ENCODE peak calls at places on chromosomes 13 and 19, in four cellular contexts. One of them, this sample, is unnamed. For H3K4me1, the result is how much of the 10 kb centered on the place peaks cover.

GRCh38 chr19:49690656-49691242 is at the start of gene CPT1C:
- DNase-seq in tibial nerve: peak
- DNase-seq in ovary: peak
- DNase-seq in osteoblast: peak
- DNase-seq in this sample: peak

GRCh38 chr19:5578094-5578846 is 10.5 kb upstream of the TINCR start:
- DNase-seq in tibial nerve: peak
- DNase-seq in ovary: peak
- DNase-seq in osteoblast: peak
- DNase-seq in this sample: peak

GRCh38 chr19:46303702-46304397 is 7.0 kb downstream of the HIF3A start:
- DNase-seq in ovary: peak
- DNase-seq in tibial nerve: peak
- DNase-seq in osteoblast: peak
- DNase-seq in this sample: peak

GRCh38 chr13:51793570-51794273 is 10.2 kb downstream of the DHRS12 start:
- DNase-seq in tibial nerve: no peak
- DNase-seq in osteoblast: peak
- DNase-seq in ovary: no peak
- DNase-seq in this sample: no peak

GRCh38 chr13:21048901-21049655 is 12.3 kb downstream of the LATS2 start:
- DNase-seq in tibial nerve: no peak
- DNase-seq in osteoblast: no peak
- DNase-seq in ovary: no peak
- DNase-seq in this sample: no peak

GRCh38 chr13:20127263-20127562 is 33.6 kb downstream of the GJA3 start:
- DNase-seq in ovary: no peak
- DNase-seq in osteoblast: no peak
- DNase-seq in tibial nerve: no peak
- DNase-seq in this sample: no peak

GRCh38 chr19:16386619-16387240 is 62.1 kb downstream of the KLF2 start:
- DNase-seq in ovary: peak
- DNase-seq in osteoblast: peak
- DNase-seq in tibial nerve: peak
- DNase-seq in this sample: peak

GRCh38 chr19:1862424-1863307 is 713 bp downstream of the KLF16 start:
- DNase-seq in ovary: peak
- DNase-seq in osteoblast: peak
- DNase-seq in tibial nerve: no peak
- DNase-seq in this sample: no peak

GRCh38 chr13:110304256-110304655 is 2.7 kb downstream of the COL4A1 start:
- DNase-seq in osteoblast: peak
- DNase-seq in ovary: no peak
- DNase-seq in tibial nerve: peak
- DNase-seq in this sample: no peak

GRCh38 chr13:31044658-31045620 is 112.5 kb downstream of the TEX26 start:
- DNase-seq in tibial nerve: no peak
- DNase-seq in ovary: no peak
- DNase-seq in osteoblast: peak
- DNase-seq in this sample: no peak
- TF ChIP-seq CTCF in tibial nerve: no peak
- TF ChIP-seq CTCF in ovary: no peak
- TF ChIP-seq CTCF in osteoblast: no peak
- TF ChIP-seq CTCF in this sample: peak

DNA sequence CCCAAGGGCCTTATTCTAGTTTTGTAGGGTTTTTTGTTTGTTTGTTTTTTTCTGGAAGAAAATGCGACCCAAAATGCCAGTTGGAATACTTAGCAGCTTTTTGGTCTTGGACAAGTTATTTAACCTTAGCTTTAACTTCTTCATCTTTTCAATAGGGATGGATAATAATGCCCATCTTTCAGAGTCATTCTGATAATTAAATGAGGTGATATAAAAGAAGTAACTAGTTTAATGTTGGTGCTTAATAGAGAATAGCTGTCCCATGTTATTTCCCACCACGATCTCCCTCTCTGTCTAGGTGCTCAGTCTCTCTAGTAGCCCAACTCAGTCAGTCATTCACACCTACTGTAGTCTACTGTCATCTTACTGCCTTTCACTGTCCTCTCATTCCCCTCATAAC is 8.0 kb downstream of the LSM14A start:
- DNase-seq in osteoblast: no peak
- DNase-seq in tibial nerve: no peak
- DNase-seq in ovary: no peak
- DNase-seq in this sample: no peak
- H3K4me1 ChIP-seq in osteoblast: under half
- H3K4me1 ChIP-seq in tibial nerve: half or more
- H3K4me1 ChIP-seq in ovary: under half
- H3K4me1 ChIP-seq in this sample: half or more

GRCh38 chr19:7932930-7933300 is 7.0 kb upstream of the CTXN1 start:
- DNase-seq in tibial nerve: no peak
- DNase-seq in ovary: no peak
- DNase-seq in osteoblast: peak
- DNase-seq in this sample: no peak

GRCh38 chr19:7933828-7934725 is 8.1 kb upstream of the CTXN1 start:
- DNase-seq in tibial nerve: no peak
- DNase-seq in osteoblast: peak
- DNase-seq in ovary: no peak
- DNase-seq in this sample: no peak

GRCh38 chr19:7934766-7935165 is 8.7 kb downstream of the TIMM44 start:
- DNase-seq in tibial nerve: no peak
- DNase-seq in osteoblast: peak
- DNase-seq in ovary: no peak
- DNase-seq in this sample: no peak

GRCh38 chr19:7932276-7932929 is 6.5 kb upstream of the CTXN1 start:
- DNase-seq in osteoblast: peak
- DNase-seq in tibial nerve: no peak
- DNase-seq in ovary: peak
- DNase-seq in this sample: no peak

DNA sequence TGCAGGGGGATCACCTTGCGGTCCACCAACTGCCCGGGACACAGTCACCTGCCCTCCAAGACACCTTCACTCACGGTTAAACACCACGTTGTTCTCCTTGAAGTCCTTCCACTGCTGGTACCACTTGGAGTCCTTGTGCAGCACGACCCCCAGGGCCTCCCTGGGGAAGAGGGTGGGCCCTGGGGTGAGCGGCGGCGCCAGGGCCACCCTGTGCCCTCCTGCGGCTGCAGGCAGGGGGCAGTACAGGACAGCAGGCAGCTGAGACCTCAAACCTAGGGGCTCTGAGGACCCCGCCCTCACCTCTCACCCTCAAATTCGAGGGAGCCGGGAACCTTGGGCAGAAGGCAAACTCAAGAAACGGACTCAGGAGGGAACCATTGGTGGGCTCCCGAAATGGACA is 7.5 kb upstream of the CTXN1 start:
- DNase-seq in osteoblast: peak
- DNase-seq in tibial nerve: no peak
- DNase-seq in ovary: no peak
- DNase-seq in this sample: no peak
- TF ChIP-seq CTCF in osteoblast: peak
- TF ChIP-seq CTCF in tibial nerve: no peak
- TF ChIP-seq CTCF in ovary: no peak
- TF ChIP-seq CTCF in this sample: peak

GRCh38 chr13:73913043-73913740 is 221.0 kb downstream of the KLF12 start:
- DNase-seq in tibial nerve: no peak
- DNase-seq in ovary: no peak
- DNase-seq in osteoblast: no peak
- DNase-seq in this sample: no peak

GRCh38 chr13:73910733-73911132 is 223.5 kb downstream of the KLF12 start:
- DNase-seq in ovary: no peak
- DNase-seq in tibial nerve: no peak
- DNase-seq in osteoblast: no peak
- DNase-seq in this sample: no peak

GRCh38 chr13:73908809-73909208 is 225.4 kb downstream of the KLF12 start:
- DNase-seq in ovary: no peak
- DNase-seq in tibial nerve: no peak
- DNase-seq in osteoblast: no peak
- DNase-seq in this sample: no peak

GRCh38 chr13:73918691-73919090 is 215.5 kb downstream of the KLF12 start:
- DNase-seq in tibial nerve: no peak
- DNase-seq in osteoblast: no peak
- DNase-seq in ovary: no peak
- DNase-seq in this sample: no peak

GRCh38 chr13:73914119-73914518 is 220.1 kb downstream of the KLF12 start:
- DNase-seq in ovary: no peak
- DNase-seq in osteoblast: peak
- DNase-seq in tibial nerve: no peak
- DNase-seq in this sample: no peak
- H3K4me1 ChIP-seq in ovary: under half
- H3K4me1 ChIP-seq in osteoblast: under half
- H3K4me1 ChIP-seq in tibial nerve: under half
- H3K4me1 ChIP-seq in this sample: under half

DNA sequence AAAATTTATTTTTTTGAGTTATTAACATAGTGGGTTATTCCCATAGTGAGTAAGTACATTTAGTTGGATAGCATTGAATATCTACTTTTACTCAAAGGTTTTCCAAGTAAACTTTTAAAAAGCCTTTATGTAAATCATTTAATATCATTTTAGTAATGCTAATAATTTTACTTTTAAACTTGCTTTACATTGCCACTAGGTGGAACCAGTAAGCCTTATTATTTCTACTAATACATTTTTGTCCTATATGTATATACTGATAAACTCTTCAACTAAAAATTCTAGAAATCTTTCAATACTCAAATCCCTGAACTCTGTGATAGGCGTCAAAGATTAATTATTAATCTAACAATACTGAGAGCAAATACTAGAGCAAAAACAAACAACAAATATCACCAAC is 1709.2 kb upstream of the PCDH20 start:
- DNase-seq in tibial nerve: no peak
- DNase-seq in ovary: no peak
- DNase-seq in osteoblast: peak
- DNase-seq in this sample: no peak
- TF ChIP-seq CTCF in tibial nerve: no peak
- TF ChIP-seq CTCF in ovary: no peak
- TF ChIP-seq CTCF in osteoblast: peak
- TF ChIP-seq CTCF in this sample: peak

GRCh38 chr13:50521191-50521590 is 322.3 kb downstream of the DLEU7 start:
- DNase-seq in tibial nerve: no peak
- DNase-seq in osteoblast: no peak
- DNase-seq in ovary: no peak
- DNase-seq in this sample: no peak
- H3K4me1 ChIP-seq in tibial nerve: under half
- H3K4me1 ChIP-seq in osteoblast: under half
- H3K4me1 ChIP-seq in ovary: under half
- H3K4me1 ChIP-seq in this sample: under half

GRCh38 chr19:6766357-6767080 is 716 bp downstream of the SH2D3A start:
- DNase-seq in tibial nerve: no peak
- DNase-seq in ovary: no peak
- DNase-seq in osteoblast: peak
- DNase-seq in this sample: no peak

GRCh38 chr19:6767081-6767356 is 216 bp downstream of the SH2D3A start:
- DNase-seq in ovary: no peak
- DNase-seq in osteoblast: peak
- DNase-seq in tibial nerve: no peak
- DNase-seq in this sample: no peak

GRCh38 chr19:6767357-6768235 is at the start of gene SH2D3A:
- DNase-seq in ovary: no peak
- DNase-seq in osteoblast: peak
- DNase-seq in tibial nerve: no peak
- DNase-seq in this sample: peak

GRCh38 chr19:6768236-6768785 is 1.1 kb upstream of the SH2D3A start:
- DNase-seq in osteoblast: no peak
- DNase-seq in ovary: no peak
- DNase-seq in tibial nerve: no peak
- DNase-seq in this sample: no peak

GRCh38 chr19:6769006-6769637 is 1.9 kb upstream of the SH2D3A start:
- DNase-seq in osteoblast: peak
- DNase-seq in tibial nerve: no peak
- DNase-seq in ovary: no peak
- DNase-seq in this sample: no peak
- TF ChIP-seq CTCF in osteoblast: peak
- TF ChIP-seq CTCF in tibial nerve: peak
- TF ChIP-seq CTCF in ovary: no peak
- TF ChIP-seq CTCF in this sample: peak

GRCh38 chr19:55485439-55486011 is 537 bp downstream of the NAT14 start:
- DNase-seq in ovary: no peak
- DNase-seq in tibial nerve: no peak
- DNase-seq in osteoblast: no peak
- DNase-seq in this sample: no peak

GRCh38 chr19:55486971-55487883 is 1.0 kb upstream of the SSC5D start:
- DNase-seq in tibial nerve: peak
- DNase-seq in ovary: peak
- DNase-seq in osteoblast: peak
- DNase-seq in this sample: peak

GRCh38 chr19:55487884-55488687 is at the start of gene SSC5D:
- DNase-seq in ovary: peak
- DNase-seq in osteoblast: peak
- DNase-seq in tibial nerve: no peak
- DNase-seq in this sample: no peak

GRCh38 chr19:55484571-55485438 is at the start of gene NAT14:
- DNase-seq in osteoblast: peak
- DNase-seq in ovary: peak
- DNase-seq in tibial nerve: no peak
- DNase-seq in this sample: peak

DNA sequence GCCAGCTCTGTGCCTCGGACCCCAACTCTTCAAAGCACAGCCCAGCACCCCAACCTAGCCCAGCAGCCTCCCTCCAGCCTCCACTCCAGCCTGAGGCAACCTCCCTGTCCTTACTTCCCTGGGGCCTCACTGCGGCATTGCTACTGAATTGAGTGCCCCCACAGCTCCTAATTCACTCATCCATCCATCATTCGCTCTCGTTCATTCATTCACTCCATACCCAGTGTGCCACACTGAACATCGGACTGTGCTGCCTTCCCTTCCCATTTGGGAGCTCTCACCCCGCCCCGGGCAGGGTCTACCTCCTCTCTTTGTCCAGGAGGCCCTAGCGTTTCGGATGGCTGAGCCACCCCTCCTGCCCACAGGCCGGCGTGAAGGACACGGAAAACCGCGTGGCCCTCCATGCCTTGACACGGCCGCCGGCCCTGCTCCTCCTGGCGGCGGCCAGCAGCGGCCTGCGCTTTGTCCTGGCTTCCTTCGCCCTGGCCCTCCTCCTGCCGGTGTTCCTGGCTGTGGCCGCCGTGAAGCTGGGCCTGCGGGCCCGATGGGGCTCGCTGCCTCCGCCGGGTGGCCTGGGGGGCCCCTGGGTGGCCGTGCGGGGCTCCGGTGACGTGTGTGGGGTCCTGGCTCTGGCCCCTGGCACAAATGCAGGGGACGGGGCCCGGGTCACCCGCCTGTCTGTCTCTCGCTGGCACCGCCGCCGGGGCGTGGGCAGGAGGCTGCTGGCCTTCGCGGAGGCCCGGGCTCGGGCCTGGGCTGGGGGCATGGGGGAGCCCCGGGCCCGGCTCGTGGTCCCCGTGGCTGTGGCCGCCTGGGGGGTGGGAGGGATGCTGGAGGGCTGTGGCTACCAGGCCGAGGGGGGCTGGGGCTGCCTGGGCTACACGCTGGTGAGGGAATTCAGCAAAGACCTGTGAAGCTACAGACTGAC is 1.3 kb downstream of the NAT14 start:
- DNase-seq in ovary: no peak
- DNase-seq in tibial nerve: no peak
- DNase-seq in osteoblast: peak
- DNase-seq in this sample: no peak
- H3K4me1 ChIP-seq in ovary: under half
- H3K4me1 ChIP-seq in tibial nerve: under half
- H3K4me1 ChIP-seq in osteoblast: under half
- H3K4me1 ChIP-seq in this sample: half or more

This sample was measured in left ventricle myocardium inferior.